ENCODE peak calls at places on chromosome 9, in ten cellular contexts. One of them, this sample, is unnamed.

GRCh38 chr9:110785166-110785565 is 116.6 kb downstream of the MUSK start:
- DNase-seq in transverse colon: no peak
- DNase-seq in astrocyte of the cerebellum: no peak
- DNase-seq in GM06990: no peak
- DNase-seq in dermis microvascular lymphatic vessel endothelial cell: no peak
- DNase-seq in stimulated activated CD8-positive, alpha-beta memory T cell treated with anti-CD3 and anti-CD28 coated beads, Interleukin-4, amount 100 ng/mL, for 4 hours: no peak
- DNase-seq in C1 segment of cervical spinal cord: no peak
- DNase-seq in caudate nucleus: no peak
- DNase-seq in smooth muscle cell of the brain vasculature: no peak
- DNase-seq in NCI-H1930: no peak
- DNase-seq in this sample: no peak

GRCh38 chr9:114385412-114386181 is 2.2 kb downstream of the AKNA start:
- DNase-seq in smooth muscle cell of the brain vasculature: no peak
- DNase-seq in dermis microvascular lymphatic vessel endothelial cell: peak; percentile 79
- DNase-seq in C1 segment of cervical spinal cord: peak; percentile 37
- DNase-seq in stimulated activated CD8-positive, alpha-beta memory T cell treated with anti-CD3 and anti-CD28 coated beads, Interleukin-4, amount 100 ng/mL, for 4 hours: peak; percentile 84
- DNase-seq in transverse colon: peak; percentile 89
- DNase-seq in GM06990: peak; percentile 87
- DNase-seq in astrocyte of the cerebellum: peak; percentile 58
- DNase-seq in caudate nucleus: peak; percentile 70
- DNase-seq in NCI-H1930: no peak
- DNase-seq in this sample: peak; percentile 84

GRCh38 chr9:128568470-128569083 is 16.2 kb downstream of the SPTAN1 start:
- DNase-seq in transverse colon: no peak
- DNase-seq in smooth muscle cell of the brain vasculature: no peak
- DNase-seq in stimulated activated CD8-positive, alpha-beta memory T cell treated with anti-CD3 and anti-CD28 coated beads, Interleukin-4, amount 100 ng/mL, for 4 hours: no peak
- DNase-seq in NCI-H1930: no peak
- DNase-seq in GM06990: no peak
- DNase-seq in C1 segment of cervical spinal cord: no peak
- DNase-seq in astrocyte of the cerebellum: no peak
- DNase-seq in dermis microvascular lymphatic vessel endothelial cell: no peak
- DNase-seq in caudate nucleus: no peak
- DNase-seq in this sample: peak; percentile 19

GRCh38 chr9:111961575-111961974 is 65.0 kb downstream of the UGCG start:
- DNase-seq in transverse colon: no peak
- DNase-seq in caudate nucleus: no peak
- DNase-seq in astrocyte of the cerebellum: peak; percentile 95
- DNase-seq in C1 segment of cervical spinal cord: no peak
- DNase-seq in stimulated activated CD8-positive, alpha-beta memory T cell treated with anti-CD3 and anti-CD28 coated beads, Interleukin-4, amount 100 ng/mL, for 4 hours: no peak
- DNase-seq in NCI-H1930: peak; percentile 11
- DNase-seq in GM06990: no peak
- DNase-seq in dermis microvascular lymphatic vessel endothelial cell: peak; percentile 94
- DNase-seq in smooth muscle cell of the brain vasculature: peak; percentile 98
- DNase-seq in this sample: peak; percentile 90

GRCh38 chr9:95176755-95177319 is 140.7 kb downstream of the FANCC start:
- DNase-seq in astrocyte of the cerebellum: no peak
- DNase-seq in GM06990: no peak
- DNase-seq in C1 segment of cervical spinal cord: no peak
- DNase-seq in stimulated activated CD8-positive, alpha-beta memory T cell treated with anti-CD3 and anti-CD28 coated beads, Interleukin-4, amount 100 ng/mL, for 4 hours: no peak
- DNase-seq in transverse colon: no peak
- DNase-seq in caudate nucleus: no peak
- DNase-seq in smooth muscle cell of the brain vasculature: no peak
- DNase-seq in NCI-H1930: no peak
- DNase-seq in dermis microvascular lymphatic vessel endothelial cell: no peak
- DNase-seq in this sample: no peak

GRCh38 chr9:6408320-6408719 is 4.7 kb upstream of the UHRF2 start:
- DNase-seq in smooth muscle cell of the brain vasculature: no peak
- DNase-seq in dermis microvascular lymphatic vessel endothelial cell: no peak
- DNase-seq in stimulated activated CD8-positive, alpha-beta memory T cell treated with anti-CD3 and anti-CD28 coated beads, Interleukin-4, amount 100 ng/mL, for 4 hours: no peak
- DNase-seq in transverse colon: no peak
- DNase-seq in C1 segment of cervical spinal cord: no peak
- DNase-seq in caudate nucleus: no peak
- DNase-seq in GM06990: no peak
- DNase-seq in astrocyte of the cerebellum: no peak
- DNase-seq in NCI-H1930: no peak
- DNase-seq in this sample: no peak

GRCh38 chr9:6842584-6842947 is 84.8 kb downstream of the KDM4C start:
- DNase-seq in stimulated activated CD8-positive, alpha-beta memory T cell treated with anti-CD3 and anti-CD28 coated beads, Interleukin-4, amount 100 ng/mL, for 4 hours: no peak
- DNase-seq in caudate nucleus: no peak
- DNase-seq in C1 segment of cervical spinal cord: no peak
- DNase-seq in GM06990: no peak
- DNase-seq in transverse colon: no peak
- DNase-seq in dermis microvascular lymphatic vessel endothelial cell: no peak
- DNase-seq in smooth muscle cell of the brain vasculature: peak; percentile 7
- DNase-seq in NCI-H1930: no peak
- DNase-seq in astrocyte of the cerebellum: peak; percentile 15
- DNase-seq in this sample: peak; percentile 58

GRCh38 chr9:95349109-95350038 is 31.9 kb upstream of the FANCC start:
- DNase-seq in astrocyte of the cerebellum: no peak
- DNase-seq in dermis microvascular lymphatic vessel endothelial cell: no peak
- DNase-seq in transverse colon: no peak
- DNase-seq in stimulated activated CD8-positive, alpha-beta memory T cell treated with anti-CD3 and anti-CD28 coated beads, Interleukin-4, amount 100 ng/mL, for 4 hours: no peak
- DNase-seq in GM06990: no peak
- DNase-seq in smooth muscle cell of the brain vasculature: no peak
- DNase-seq in caudate nucleus: no peak
- DNase-seq in NCI-H1930: no peak
- DNase-seq in C1 segment of cervical spinal cord: no peak
- DNase-seq in this sample: peak; percentile 48

GRCh38 chr9:107933042-107933441 is 443.5 kb upstream of the KLF4 start:
- DNase-seq in smooth muscle cell of the brain vasculature: no peak
- DNase-seq in C1 segment of cervical spinal cord: no peak
- DNase-seq in NCI-H1930: no peak
- DNase-seq in GM06990: no peak
- DNase-seq in dermis microvascular lymphatic vessel endothelial cell: no peak
- DNase-seq in caudate nucleus: no peak
- DNase-seq in stimulated activated CD8-positive, alpha-beta memory T cell treated with anti-CD3 and anti-CD28 coated beads, Interleukin-4, amount 100 ng/mL, for 4 hours: no peak
- DNase-seq in transverse colon: no peak
- DNase-seq in astrocyte of the cerebellum: no peak
- DNase-seq in this sample: no peak

GRCh38 chr9:83937861-83938455 is 16.7 kb upstream of the KIF27 start:
- DNase-seq in GM06990: no peak
- DNase-seq in C1 segment of cervical spinal cord: no peak
- DNase-seq in caudate nucleus: no peak
- DNase-seq in dermis microvascular lymphatic vessel endothelial cell: peak; percentile 64
- DNase-seq in stimulated activated CD8-positive, alpha-beta memory T cell treated with anti-CD3 and anti-CD28 coated beads, Interleukin-4, amount 100 ng/mL, for 4 hours: no peak
- DNase-seq in NCI-H1930: peak; percentile 49
- DNase-seq in astrocyte of the cerebellum: peak; percentile 39
- DNase-seq in smooth muscle cell of the brain vasculature: no peak
- DNase-seq in transverse colon: no peak
- DNase-seq in this sample: peak; percentile 76

GRCh38 chr9:113599647-113600476 is 136.3 kb downstream of the RGS3 start:
- DNase-seq in smooth muscle cell of the brain vasculature: no peak
- DNase-seq in dermis microvascular lymphatic vessel endothelial cell: peak; percentile 89
- DNase-seq in stimulated activated CD8-positive, alpha-beta memory T cell treated with anti-CD3 and anti-CD28 coated beads, Interleukin-4, amount 100 ng/mL, for 4 hours: no peak
- DNase-seq in transverse colon: no peak
- DNase-seq in caudate nucleus: no peak
- DNase-seq in GM06990: no peak
- DNase-seq in NCI-H1930: no peak
- DNase-seq in C1 segment of cervical spinal cord: no peak
- DNase-seq in astrocyte of the cerebellum: peak; percentile 77
- DNase-seq in this sample: peak; percentile 87

GRCh38 chr9:99030610-99031009 is 74.3 kb upstream of the TGFBR1 start:
- DNase-seq in GM06990: no peak
- DNase-seq in dermis microvascular lymphatic vessel endothelial cell: no peak
- DNase-seq in stimulated activated CD8-positive, alpha-beta memory T cell treated with anti-CD3 and anti-CD28 coated beads, Interleukin-4, amount 100 ng/mL, for 4 hours: no peak
- DNase-seq in astrocyte of the cerebellum: no peak
- DNase-seq in transverse colon: no peak
- DNase-seq in C1 segment of cervical spinal cord: no peak
- DNase-seq in caudate nucleus: no peak
- DNase-seq in smooth muscle cell of the brain vasculature: no peak
- DNase-seq in NCI-H1930: no peak
- DNase-seq in this sample: no peak

GRCh38 chr9:107489144-107489673 is 360 bp downstream of the KLF4 start:
- DNase-seq in stimulated activated CD8-positive, alpha-beta memory T cell treated with anti-CD3 and anti-CD28 coated beads, Interleukin-4, amount 100 ng/mL, for 4 hours: no peak
- DNase-seq in astrocyte of the cerebellum: no peak
- DNase-seq in caudate nucleus: no peak
- DNase-seq in smooth muscle cell of the brain vasculature: no peak
- DNase-seq in GM06990: peak; percentile 40
- DNase-seq in dermis microvascular lymphatic vessel endothelial cell: no peak
- DNase-seq in C1 segment of cervical spinal cord: no peak
- DNase-seq in transverse colon: peak; percentile 31
- DNase-seq in NCI-H1930: no peak
- DNase-seq in this sample: peak; percentile 57

GRCh38 chr9:99445377-99445891 is 223.4 kb downstream of the SEC61B start:
- DNase-seq in caudate nucleus: no peak
- DNase-seq in smooth muscle cell of the brain vasculature: no peak
- DNase-seq in astrocyte of the cerebellum: peak; percentile 29
- DNase-seq in dermis microvascular lymphatic vessel endothelial cell: no peak
- DNase-seq in transverse colon: no peak
- DNase-seq in stimulated activated CD8-positive, alpha-beta memory T cell treated with anti-CD3 and anti-CD28 coated beads, Interleukin-4, amount 100 ng/mL, for 4 hours: no peak
- DNase-seq in NCI-H1930: no peak
- DNase-seq in GM06990: no peak
- DNase-seq in C1 segment of cervical spinal cord: no peak
- DNase-seq in this sample: peak; percentile 79

GRCh38 chr9:105341784-105342183 is 97.3 kb downstream of the SLC44A1 start:
- DNase-seq in transverse colon: no peak
- DNase-seq in GM06990: peak; percentile 10
- DNase-seq in dermis microvascular lymphatic vessel endothelial cell: no peak
- DNase-seq in astrocyte of the cerebellum: peak; percentile 4
- DNase-seq in caudate nucleus: no peak
- DNase-seq in smooth muscle cell of the brain vasculature: peak; percentile 18
- DNase-seq in stimulated activated CD8-positive, alpha-beta memory T cell treated with anti-CD3 and anti-CD28 coated beads, Interleukin-4, amount 100 ng/mL, for 4 hours: no peak
- DNase-seq in NCI-H1930: no peak
- DNase-seq in C1 segment of cervical spinal cord: no peak
- DNase-seq in this sample: peak; percentile 28

GRCh38 chr9:101465330-101465915 is 29.8 kb upstream of the ALDOB start:
- DNase-seq in smooth muscle cell of the brain vasculature: no peak
- DNase-seq in transverse colon: peak; percentile 84
- DNase-seq in GM06990: no peak
- DNase-seq in caudate nucleus: peak; percentile 17
- DNase-seq in astrocyte of the cerebellum: no peak
- DNase-seq in C1 segment of cervical spinal cord: no peak
- DNase-seq in NCI-H1930: no peak
- DNase-seq in stimulated activated CD8-positive, alpha-beta memory T cell treated with anti-CD3 and anti-CD28 coated beads, Interleukin-4, amount 100 ng/mL, for 4 hours: no peak
- DNase-seq in dermis microvascular lymphatic vessel endothelial cell: peak; percentile 68
- DNase-seq in this sample: peak; percentile 39

GRCh38 chr9:78289474-78289873 is 7.5 kb upstream of the PSAT1 start:
- DNase-seq in caudate nucleus: no peak
- DNase-seq in astrocyte of the cerebellum: no peak
- DNase-seq in NCI-H1930: no peak
- DNase-seq in dermis microvascular lymphatic vessel endothelial cell: no peak
- DNase-seq in smooth muscle cell of the brain vasculature: no peak
- DNase-seq in GM06990: no peak
- DNase-seq in C1 segment of cervical spinal cord: no peak
- DNase-seq in stimulated activated CD8-positive, alpha-beta memory T cell treated with anti-CD3 and anti-CD28 coated beads, Interleukin-4, amount 100 ng/mL, for 4 hours: no peak
- DNase-seq in transverse colon: no peak
- DNase-seq in this sample: peak; percentile 28

GRCh38 chr9:95197692-95198271 is 119.7 kb downstream of the FANCC start:
- DNase-seq in C1 segment of cervical spinal cord: no peak
- DNase-seq in GM06990: no peak
- DNase-seq in astrocyte of the cerebellum: peak; percentile 86
- DNase-seq in stimulated activated CD8-positive, alpha-beta memory T cell treated with anti-CD3 and anti-CD28 coated beads, Interleukin-4, amount 100 ng/mL, for 4 hours: no peak
- DNase-seq in caudate nucleus: no peak
- DNase-seq in dermis microvascular lymphatic vessel endothelial cell: no peak
- DNase-seq in transverse colon: no peak
- DNase-seq in NCI-H1930: no peak
- DNase-seq in smooth muscle cell of the brain vasculature: no peak
- DNase-seq in this sample: peak; percentile 94

GRCh38 chr9:132147331-132147730 is 14.5 kb upstream of the NTNG2 start:
- DNase-seq in smooth muscle cell of the brain vasculature: no peak
- DNase-seq in transverse colon: no peak
- DNase-seq in GM06990: no peak
- DNase-seq in C1 segment of cervical spinal cord: no peak
- DNase-seq in astrocyte of the cerebellum: no peak
- DNase-seq in caudate nucleus: no peak
- DNase-seq in NCI-H1930: no peak
- DNase-seq in dermis microvascular lymphatic vessel endothelial cell: no peak
- DNase-seq in stimulated activated CD8-positive, alpha-beta memory T cell treated with anti-CD3 and anti-CD28 coated beads, Interleukin-4, amount 100 ng/mL, for 4 hours: no peak
- DNase-seq in this sample: no peak

GRCh38 chr9:134369416-134370212 is 43.4 kb downstream of the RXRA start:
- DNase-seq in dermis microvascular lymphatic vessel endothelial cell: no peak
- DNase-seq in GM06990: no peak
- DNase-seq in caudate nucleus: no peak
- DNase-seq in astrocyte of the cerebellum: no peak
- DNase-seq in stimulated activated CD8-positive, alpha-beta memory T cell treated with anti-CD3 and anti-CD28 coated beads, Interleukin-4, amount 100 ng/mL, for 4 hours: no peak
- DNase-seq in NCI-H1930: no peak
- DNase-seq in smooth muscle cell of the brain vasculature: no peak
- DNase-seq in transverse colon: no peak
- DNase-seq in C1 segment of cervical spinal cord: no peak
- DNase-seq in this sample: no peak

GRCh38 chr9:3692606-3693005 is 166.8 kb upstream of the RFX3 start:
- DNase-seq in GM06990: no peak
- DNase-seq in transverse colon: no peak
- DNase-seq in stimulated activated CD8-positive, alpha-beta memory T cell treated with anti-CD3 and anti-CD28 coated beads, Interleukin-4, amount 100 ng/mL, for 4 hours: no peak
- DNase-seq in NCI-H1930: no peak
- DNase-seq in caudate nucleus: no peak
- DNase-seq in astrocyte of the cerebellum: no peak
- DNase-seq in dermis microvascular lymphatic vessel endothelial cell: no peak
- DNase-seq in smooth muscle cell of the brain vasculature: no peak
- DNase-seq in C1 segment of cervical spinal cord: no peak
- DNase-seq in this sample: no peak

GRCh38 chr9:117644607-117645244 is 59.5 kb upstream of the TLR4 start:
- DNase-seq in caudate nucleus: peak; percentile 73
- DNase-seq in astrocyte of the cerebellum: peak; percentile 36
- DNase-seq in stimulated activated CD8-positive, alpha-beta memory T cell treated with anti-CD3 and anti-CD28 coated beads, Interleukin-4, amount 100 ng/mL, for 4 hours: no peak
- DNase-seq in transverse colon: peak; percentile 78
- DNase-seq in GM06990: peak; percentile 34
- DNase-seq in C1 segment of cervical spinal cord: peak; percentile 59
- DNase-seq in smooth muscle cell of the brain vasculature: peak; percentile 52
- DNase-seq in NCI-H1930: peak; percentile 35
- DNase-seq in dermis microvascular lymphatic vessel endothelial cell: peak; percentile 75
- DNase-seq in this sample: peak; percentile 85

GRCh38 chr9:95494416-95495371 is 22.1 kb downstream of the PTCH1 start:
- DNase-seq in GM06990: peak; percentile 72
- DNase-seq in transverse colon: peak; percentile 82
- DNase-seq in dermis microvascular lymphatic vessel endothelial cell: no peak
- DNase-seq in NCI-H1930: peak; percentile 69
- DNase-seq in C1 segment of cervical spinal cord: no peak
- DNase-seq in caudate nucleus: peak; percentile 69
- DNase-seq in smooth muscle cell of the brain vasculature: no peak
- DNase-seq in astrocyte of the cerebellum: no peak
- DNase-seq in stimulated activated CD8-positive, alpha-beta memory T cell treated with anti-CD3 and anti-CD28 coated beads, Interleukin-4, amount 100 ng/mL, for 4 hours: peak; percentile 69
- DNase-seq in this sample: no peak

GRCh38 chr9:89743576-89744254 is 138.9 kb downstream of the GADD45G start:
- DNase-seq in transverse colon: no peak
- DNase-seq in dermis microvascular lymphatic vessel endothelial cell: no peak
- DNase-seq in NCI-H1930: no peak
- DNase-seq in GM06990: peak; percentile 46
- DNase-seq in astrocyte of the cerebellum: no peak
- DNase-seq in C1 segment of cervical spinal cord: no peak
- DNase-seq in stimulated activated CD8-positive, alpha-beta memory T cell treated with anti-CD3 and anti-CD28 coated beads, Interleukin-4, amount 100 ng/mL, for 4 hours: no peak
- DNase-seq in smooth muscle cell of the brain vasculature: no peak
- DNase-seq in caudate nucleus: no peak
- DNase-seq in this sample: peak; percentile 57

GRCh38 chr9:115922441-115922840 is 231.2 kb upstream of the PAPPA start:
- DNase-seq in C1 segment of cervical spinal cord: no peak
- DNase-seq in transverse colon: no peak
- DNase-seq in GM06990: no peak
- DNase-seq in caudate nucleus: no peak
- DNase-seq in astrocyte of the cerebellum: no peak
- DNase-seq in smooth muscle cell of the brain vasculature: no peak
- DNase-seq in NCI-H1930: no peak
- DNase-seq in stimulated activated CD8-positive, alpha-beta memory T cell treated with anti-CD3 and anti-CD28 coated beads, Interleukin-4, amount 100 ng/mL, for 4 hours: no peak
- DNase-seq in dermis microvascular lymphatic vessel endothelial cell: no peak
- DNase-seq in this sample: no peak

GRCh38 chr9:127463891-127464290 is 12.6 kb downstream of the LRSAM1 start:
- DNase-seq in GM06990: no peak
- DNase-seq in C1 segment of cervical spinal cord: no peak
- DNase-seq in astrocyte of the cerebellum: no peak
- DNase-seq in stimulated activated CD8-positive, alpha-beta memory T cell treated with anti-CD3 and anti-CD28 coated beads, Interleukin-4, amount 100 ng/mL, for 4 hours: no peak
- DNase-seq in transverse colon: no peak
- DNase-seq in dermis microvascular lymphatic vessel endothelial cell: no peak
- DNase-seq in caudate nucleus: no peak
- DNase-seq in smooth muscle cell of the brain vasculature: no peak
- DNase-seq in NCI-H1930: no peak
- DNase-seq in this sample: peak; percentile 84

GRCh38 chr9:127168756-127169506 is 46.5 kb upstream of the ANGPTL2 start:
- DNase-seq in caudate nucleus: no peak
- DNase-seq in NCI-H1930: no peak
- DNase-seq in astrocyte of the cerebellum: no peak
- DNase-seq in smooth muscle cell of the brain vasculature: peak; percentile 89
- DNase-seq in C1 segment of cervical spinal cord: no peak
- DNase-seq in transverse colon: no peak
- DNase-seq in GM06990: no peak
- DNase-seq in stimulated activated CD8-positive, alpha-beta memory T cell treated with anti-CD3 and anti-CD28 coated beads, Interleukin-4, amount 100 ng/mL, for 4 hours: no peak
- DNase-seq in dermis microvascular lymphatic vessel endothelial cell: no peak
- DNase-seq in this sample: no peak

GRCh38 chr9:8855046-8855445 is 1055.5 kb upstream of the DMAC1 start:
- DNase-seq in dermis microvascular lymphatic vessel endothelial cell: peak; percentile 39
- DNase-seq in NCI-H1930: no peak
- DNase-seq in transverse colon: no peak
- DNase-seq in smooth muscle cell of the brain vasculature: no peak
- DNase-seq in astrocyte of the cerebellum: no peak
- DNase-seq in GM06990: no peak
- DNase-seq in stimulated activated CD8-positive, alpha-beta memory T cell treated with anti-CD3 and anti-CD28 coated beads, Interleukin-4, amount 100 ng/mL, for 4 hours: no peak
- DNase-seq in C1 segment of cervical spinal cord: no peak
- DNase-seq in caudate nucleus: no peak
- DNase-seq in this sample: peak; percentile 58

This sample was measured in astrocyte of the hippocampus.